ENCODE peak calls at places on chromosome 22, in ten cellular contexts. S is activated B cell treated with CpG ODN at 0.5 μM for 24 hours; A is right lobe of liver; B is mucosa of descending colon; Y is body of pancreas; Q is aorta; P is left cardiac atrium; K is central memory CD8-positive, alpha-beta T cell; I is activated CD8-positive, alpha-beta T cell treated with anti-CD3 and anti-CD28 coated beads for 36 hours; E is activated T-helper 17 cell treated with anti-CD3 and anti-CD28 coated beads, Interleukin-2, amount 50 U/mL, for 72 hours. O is an unnamed sample.

GRCh38 chr22:27250418-27250817 is 551.1 kb downstream of the MN1 start:
- ATAC-seq in S (no peak), A (no peak), B (no peak), Y (no peak), Q (no peak), P (no peak), K (no peak), I (no peak), E (no peak), O (no peak)

GRCh38 chr22:37551981-37552380 is 8.3 kb upstream of the CDC42EP1 start:
- ATAC-seq in S (no peak), A (no peak), B (no peak), Y (no peak), Q (no peak), P (no peak), K (no peak), I (no peak), E (no peak), O (no peak)

GRCh38 chr22:37012262-37012904 is 6.9 kb downstream of the TST start:
- ATAC-seq in S (no peak), A (peak), B (peak), Y (peak), Q (no peak), P (peak), K (no peak), I (no peak), E (no peak), O (no peak)

GRCh38 chr22:22408731-22409696 is 99.5 kb downstream of the ZNF280B start:
- ATAC-seq in S (peak), A (peak), B (peak), Y (peak), Q (no peak), P (no peak), K (no peak), I (peak), E (peak), O (peak)

GRCh38 chr22:50274311-50274710 is 4.1 kb upstream of the MAPK11 start:
- ATAC-seq in S (peak), A (peak), B (no peak), Y (peak), Q (no peak), P (peak), K (no peak), I (peak), E (no peak), O (no peak)

GRCh38 chr22:17797721-17798559 is 23.7 kb upstream of the BID start:
- ATAC-seq in S (peak), A (peak), B (peak), Y (no peak), Q (no peak), P (peak), K (peak), I (peak), E (peak), O (peak)

GRCh38 chr22:40525250-40525884 is 111.2 kb downstream of the MRTFA start:
- ATAC-seq in S (peak), A (peak), B (peak), Y (peak), Q (no peak), P (no peak), K (peak), I (peak), E (peak), O (peak)

GRCh38 chr22:46969961-46970360 is 207.5 kb downstream of the TBC1D22A start:
- ATAC-seq in S (peak), A (no peak), B (no peak), Y (no peak), Q (no peak), P (no peak), K (no peak), I (peak), E (peak), O (peak)

GRCh38 chr22:39241632-39242388 is 3.0 kb downstream of the PDGFB start:
- ATAC-seq in S (no peak), A (no peak), B (peak), Y (peak), Q (no peak), P (peak), K (peak), I (peak), E (no peak), O (no peak)

GRCh38 chr22:38817196-38817595 is 23.3 kb upstream of the DNAL4 start:
- ATAC-seq in S (no peak), A (no peak), B (no peak), Y (no peak), Q (no peak), P (no peak), K (no peak), I (no peak), E (no peak), O (no peak)

GRCh38 chr22:40595497-40596234 is 40.9 kb downstream of the MRTFA start:
- ATAC-seq in S (no peak), A (peak), B (no peak), Y (no peak), Q (no peak), P (peak), K (no peak), I (no peak), E (no peak), O (no peak)

GRCh38 chr22:25903294-25903693 is 161.3 kb downstream of the MYO18B start:
- ATAC-seq in S (no peak), A (no peak), B (no peak), Y (no peak), Q (no peak), P (peak), K (no peak), I (no peak), E (no peak), O (no peak)

GRCh38 chr22:46501701-46502100 is 35.7 kb downstream of the CELSR1 start:
- ATAC-seq in S (no peak), A (no peak), B (no peak), Y (no peak), Q (no peak), P (no peak), K (no peak), I (no peak), E (no peak), O (no peak)

GRCh38 chr22:23722724-23723123 is 28.2 kb downstream of the ZNF70 start:
- ATAC-seq in S (no peak), A (no peak), B (no peak), Y (no peak), Q (no peak), P (no peak), K (no peak), I (no peak), E (no peak), O (peak)

GRCh38 chr22:17562906-17563870 is at the start of gene SLC25A18:
- ATAC-seq in S (no peak), A (peak), B (no peak), Y (peak), Q (peak), P (peak), K (no peak), I (no peak), E (no peak), O (no peak)

GRCh38 chr22:44659140-44659539 is 42.9 kb upstream of the PRR5 start:
- ATAC-seq in S (no peak), A (peak), B (peak), Y (peak), Q (peak), P (peak), K (no peak), I (no peak), E (no peak), O (no peak)

GRCh38 chr22:39097098-39098020 is at the start of gene APOBEC3H:
- ATAC-seq in S (no peak), A (peak), B (peak), Y (peak), Q (peak), P (peak), K (peak), I (peak), E (peak), O (peak)

GRCh38 chr22:44737414-44738346 is 14.7 kb upstream of the ARHGAP8 start:
- ATAC-seq in S (no peak), A (peak), B (peak), Y (no peak), Q (no peak), P (no peak), K (no peak), I (no peak), E (no peak), O (no peak)

GRCh38 chr22:42683599-42684283 is 34.5 kb upstream of the CYB5R3 start:
- ATAC-seq in S (no peak), A (no peak), B (no peak), Y (peak), Q (peak), P (peak), K (no peak), I (no peak), E (no peak), O (no peak)

GRCh38 chr22:42376721-42377177 is 55.5 kb downstream of the NFAM1 start:
- ATAC-seq in S (no peak), A (peak), B (peak), Y (peak), Q (peak), P (peak), K (no peak), I (no peak), E (no peak), O (no peak)

GRCh38 chr22:27507935-27508504 is 293.5 kb downstream of the MN1 start:
- ATAC-seq in S (no peak), A (no peak), B (no peak), Y (no peak), Q (no peak), P (no peak), K (no peak), I (no peak), E (no peak), O (no peak)

GRCh38 chr22:19178659-19179471 is at the start of gene SLC25A1:
- ATAC-seq in S (peak), A (peak), B (peak), Y (peak), Q (peak), P (peak), K (peak), I (peak), E (peak), O (peak)

GRCh38 chr22:45720875-45721378 is 49.3 kb downstream of the ATXN10 start:
- ATAC-seq in S (no peak), A (peak), B (no peak), Y (no peak), Q (no peak), P (no peak), K (no peak), I (no peak), E (peak), O (no peak)

GRCh38 chr22:21932347-21932746 is 20.3 kb downstream of the PPM1F start:
- ATAC-seq in S (no peak), A (no peak), B (no peak), Y (no peak), Q (no peak), P (no peak), K (no peak), I (no peak), E (no peak), O (no peak)

GRCh38 chr22:35192121-35192918 is 65.0 kb upstream of the HMGXB4 start:
- ATAC-seq in S (no peak), A (no peak), B (no peak), Y (no peak), Q (no peak), P (no peak), K (no peak), I (no peak), E (no peak), O (no peak)

O was measured in stimulated activated memory B cell treated with anti-CD40 and anti-IgM and Interleukin-4, amounts not matched to agents 10 μg/mL and 1 μg/mL and 100 μg/mL, for 72 hours.